ENCODE peak calls at places on chromosome 17, in five cellular contexts. B is HCT116, Y is neural progenitor cell, I is GM23338, X is MM.1S. D is an unnamed sample.

GRCh38 chr17:81374890-81375289 is 20.4 kb upstream of the BAHCC1 start:
- DNase-seq in B (no peak), Y (no peak), I (no peak), X (no peak), D (no peak)

GRCh38 chr17:8630227-8630801 is at the start of gene MYH10:
- DNase-seq in B (no peak), Y (no peak), I (no peak), X (peak), D (peak)

GRCh38 chr17:78947235-78948153 is 22.3 kb upstream of the TIMP2 start:
- DNase-seq in B (no peak), Y (no peak), I (no peak), X (no peak), D (no peak)

GRCh38 chr17:18257747-18258355 is 687 bp downstream of the FLII start:
- DNase-seq in B (no peak), Y (peak), I (peak), X (peak), D (peak)

GRCh38 chr17:82400830-82401229 is 17.3 kb upstream of the HEXD start:
- DNase-seq in B (no peak), Y (no peak), I (no peak), X (peak), D (peak)

GRCh38 chr17:65231662-65232335 is 94.6 kb downstream of the RGS9 start:
- DNase-seq in B (peak), Y (peak), I (peak), X (peak), D (peak)

GRCh38 chr17:76384987-76385891 is 830 bp downstream of the SPHK1 start:
- DNase-seq in B (no peak), Y (peak), I (peak), X (no peak), D (no peak)

GRCh38 chr17:71528210-71528609 is 592.6 kb upstream of the SOX9 start:
- DNase-seq in B (no peak), Y (no peak), I (no peak), X (no peak), D (no peak)

GRCh38 chr17:76382305-76382802 is 2.1 kb upstream of the SPHK1 start:
- DNase-seq in B (no peak), Y (peak), I (peak), X (no peak), D (no peak)

GRCh38 chr17:51657224-51657623 is 396.9 kb downstream of the UTP18 start:
- DNase-seq in B (no peak), Y (no peak), I (no peak), X (peak), D (no peak)

GRCh38 chr17:37720989-37721388 is 23.9 kb downstream of the HNF1B start:
- DNase-seq in B (no peak), Y (no peak), I (no peak), X (no peak), D (no peak)

GRCh38 chr17:1002771-1003555 is 6.0 kb downstream of the TIMM22 start:
- DNase-seq in B (no peak), Y (no peak), I (no peak), X (no peak), D (no peak)

GRCh38 chr17:1039119-1039507 is 42.2 kb downstream of the TIMM22 start:
- DNase-seq in B (no peak), Y (no peak), I (no peak), X (no peak), D (no peak)

GRCh38 chr17:31392856-31393748 is 1.6 kb downstream of the RAB11FIP4 start:
- DNase-seq in B (no peak), Y (no peak), I (peak), X (no peak), D (no peak)

GRCh38 chr17:1627987-1628855 is at the start of gene SLC43A2:
- DNase-seq in B (peak), Y (peak), I (peak), X (peak), D (peak)

GRCh38 chr17:15516150-15516549 is 47.1 kb downstream of the TVP23C start:
- DNase-seq in B (no peak), Y (no peak), I (no peak), X (no peak), D (no peak)

GRCh38 chr17:850828-851759 is 68.9 kb downstream of the MRM3 start:
- DNase-seq in B (no peak), Y (peak), I (no peak), X (no peak), D (no peak)

GRCh38 chr17:65987988-65988387 is 203.9 kb downstream of the CEP112 start:
- DNase-seq in B (peak), Y (peak), I (peak), X (peak), D (peak)

GRCh38 chr17:81567191-81567590 is 15.0 kb upstream of the FAAP100 start:
- DNase-seq in B (no peak), Y (no peak), I (no peak), X (no peak), D (no peak)

GRCh38 chr17:37068266-37068665 is 119.5 kb downstream of the AATF start:
- DNase-seq in B (no peak), Y (no peak), I (no peak), X (no peak), D (no peak)

GRCh38 chr17:48127371-48128051 is 19.9 kb downstream of the SNX11 start:
- DNase-seq in B (peak), Y (no peak), I (no peak), X (no peak), D (no peak)

GRCh38 chr17:17214646-17215436 is 8.7 kb upstream of the PLD6 start:
- DNase-seq in B (no peak), Y (no peak), I (no peak), X (no peak), D (no peak)

GRCh38 chr17:4675791-4676190 is 28.1 kb downstream of the PELP1 start:
- DNase-seq in B (no peak), Y (no peak), I (no peak), X (no peak), D (no peak)

GRCh38 chr17:48121921-48122650 is 14.5 kb downstream of the SNX11 start:
- DNase-seq in B (no peak), Y (peak), I (no peak), X (no peak), D (no peak)

GRCh38 chr17:973053-973452 is 6.5 kb downstream of the NXN start:
- DNase-seq in B (peak), Y (no peak), I (peak), X (no peak), D (no peak)

GRCh38 chr17:63949576-63950250 is 17.6 kb upstream of the CD79B start:
- DNase-seq in B (no peak), Y (no peak), I (no peak), X (no peak), D (no peak)

GRCh38 chr17:812638-813204 is 30.6 kb downstream of the MRM3 start:
- DNase-seq in B (no peak), Y (no peak), I (no peak), X (no peak), D (no peak)

GRCh38 chr17:32701860-32702259 is 175.1 kb downstream of the MYO1D start:
- DNase-seq in B (no peak), Y (no peak), I (no peak), X (no peak), D (no peak)

GRCh38 chr17:77317091-77317519 is 176.3 kb downstream of the SEC14L1 start:
- DNase-seq in B (no peak), Y (no peak), I (no peak), X (no peak), D (no peak)

GRCh38 chr17:51445934-51446333 is 185.6 kb downstream of the UTP18 start:
- DNase-seq in B (no peak), Y (no peak), I (no peak), X (no peak), D (no peak)

GRCh38 chr17:13256545-13256944 is 238.7 kb upstream of the ELAC2 start:
- DNase-seq in B (no peak), Y (no peak), I (peak), X (no peak), D (no peak)

GRCh38 chr17:15290605-15291004 is 25.5 kb upstream of the PMP22 start:
- DNase-seq in B (no peak), Y (no peak), I (no peak), X (no peak), D (no peak)

GRCh38 chr17:35596530-35597233 is 9.6 kb downstream of the AP2B1 start:
- DNase-seq in B (no peak), Y (peak), I (peak), X (no peak), D (no peak)

GRCh38 chr17:1644493-1645206 is 882 bp downstream of the SCARF1 start:
- DNase-seq in B (no peak), Y (no peak), I (no peak), X (no peak), D (no peak)

GRCh38 chr17:35183332-35183731 is 10.9 kb downstream of the SLC35G3 start:
- DNase-seq in B (no peak), Y (no peak), I (no peak), X (no peak), D (no peak)

GRCh38 chr17:63435681-63436522 is 10.2 kb downstream of the CYB561 start:
- DNase-seq in B (no peak), Y (no peak), I (peak), X (no peak), D (peak)

GRCh38 chr17:41799366-41799765 is 12.4 kb downstream of the P3H4 start:
- DNase-seq in B (no peak), Y (no peak), I (no peak), X (no peak), D (no peak)

GRCh38 chr17:41797377-41797776 is 10.9 kb upstream of the JUP start:
- DNase-seq in B (no peak), Y (no peak), I (peak), X (no peak), D (no peak)

GRCh38 chr17:41794603-41794975 is 8.1 kb upstream of the JUP start:
- DNase-seq in B (no peak), Y (no peak), I (no peak), X (no peak), D (no peak)

GRCh38 chr17:41793749-41794602 is 7.5 kb upstream of the JUP start:
- DNase-seq in B (no peak), Y (peak), I (peak), X (no peak), D (no peak)

DNA sequence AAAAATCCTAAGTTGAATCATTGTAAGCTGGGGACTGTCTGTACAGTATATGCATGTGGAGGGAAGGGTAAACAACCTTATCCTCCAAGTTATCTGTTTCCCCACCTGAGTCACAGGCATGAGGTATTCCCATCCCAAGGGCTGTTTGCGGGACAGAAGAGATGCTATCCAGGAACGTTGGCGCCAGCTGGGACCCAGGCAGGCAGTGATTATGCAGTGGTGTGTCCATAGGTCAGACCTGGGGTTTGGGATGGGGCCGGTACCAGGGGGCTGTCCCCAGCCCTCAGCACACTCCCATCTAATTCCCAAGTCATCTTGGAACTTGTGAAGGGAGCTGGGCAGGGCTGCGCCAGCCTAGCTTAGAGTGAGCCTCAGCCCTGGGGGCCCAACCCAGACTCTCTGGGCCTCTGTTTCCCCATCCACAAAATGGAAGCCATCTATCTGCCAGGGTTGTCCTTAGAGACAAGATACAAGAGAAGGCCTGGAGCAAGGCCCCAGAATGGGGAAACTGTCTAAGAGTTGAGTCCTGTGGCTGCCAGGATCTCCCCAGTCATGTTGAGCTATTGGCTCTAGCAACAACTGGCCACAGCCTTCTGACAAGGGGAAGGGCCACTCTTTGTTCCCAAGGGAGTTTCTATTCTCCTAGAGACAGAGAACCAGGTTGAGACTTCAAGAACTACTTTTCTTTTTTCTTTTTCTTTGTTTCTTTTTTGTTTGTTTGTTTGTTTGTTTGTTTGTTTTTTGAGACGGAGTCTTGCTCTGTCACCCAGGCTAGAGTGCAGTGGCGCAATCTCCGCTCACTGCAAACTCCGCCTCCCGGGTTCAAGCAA is 9.8 kb upstream of the JUP start:
- DNase-seq in B (no peak), Y (no peak), I (no peak), X (no peak), D (no peak)
- TF ChIP-seq CTCF in B (no peak), Y (no peak), I (no peak), X (no peak), D (no peak)

GRCh38 chr17:67139784-67140665 is 95.7 kb downstream of the CACNG1 start:
- DNase-seq in B (no peak), Y (peak), I (peak), X (no peak), D (no peak)

GRCh38 chr17:67137026-67137370 is 92.6 kb downstream of the CACNG1 start:
- DNase-seq in B (no peak), Y (no peak), I (no peak), X (no peak), D (no peak)

GRCh38 chr17:67139289-67139688 is 94.9 kb downstream of the CACNG1 start:
- DNase-seq in B (no peak), Y (no peak), I (no peak), X (no peak), D (no peak)

GRCh38 chr17:67137860-67138259 is 93.5 kb downstream of the CACNG1 start:
- DNase-seq in B (no peak), Y (no peak), I (no peak), X (no peak), D (no peak)

DNA sequence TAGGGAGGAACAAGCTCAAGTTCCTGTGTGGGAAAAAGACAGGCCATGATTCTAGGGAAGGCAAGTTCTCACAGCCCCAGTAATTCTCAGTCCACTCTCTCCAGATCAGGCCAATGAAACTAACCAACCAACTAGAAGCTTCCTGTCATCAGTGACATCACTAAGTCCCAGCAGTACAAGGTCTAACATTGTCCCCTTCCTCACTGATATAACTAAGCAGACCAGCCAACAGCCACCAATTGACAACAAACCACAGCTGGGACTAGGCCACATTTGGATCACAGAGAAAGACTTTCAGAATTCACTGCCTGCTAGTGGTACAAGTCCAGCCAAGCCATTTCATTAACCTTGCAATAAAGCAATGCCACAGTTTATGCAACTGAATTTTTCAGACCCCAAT is 94.0 kb downstream of the CACNG1 start:
- DNase-seq in B (no peak), Y (no peak), I (no peak), X (no peak), D (no peak)
- H2AFZ ChIP-seq in B (no peak), Y (no peak), I (no peak), X (no peak), D (no peak)

DNA sequence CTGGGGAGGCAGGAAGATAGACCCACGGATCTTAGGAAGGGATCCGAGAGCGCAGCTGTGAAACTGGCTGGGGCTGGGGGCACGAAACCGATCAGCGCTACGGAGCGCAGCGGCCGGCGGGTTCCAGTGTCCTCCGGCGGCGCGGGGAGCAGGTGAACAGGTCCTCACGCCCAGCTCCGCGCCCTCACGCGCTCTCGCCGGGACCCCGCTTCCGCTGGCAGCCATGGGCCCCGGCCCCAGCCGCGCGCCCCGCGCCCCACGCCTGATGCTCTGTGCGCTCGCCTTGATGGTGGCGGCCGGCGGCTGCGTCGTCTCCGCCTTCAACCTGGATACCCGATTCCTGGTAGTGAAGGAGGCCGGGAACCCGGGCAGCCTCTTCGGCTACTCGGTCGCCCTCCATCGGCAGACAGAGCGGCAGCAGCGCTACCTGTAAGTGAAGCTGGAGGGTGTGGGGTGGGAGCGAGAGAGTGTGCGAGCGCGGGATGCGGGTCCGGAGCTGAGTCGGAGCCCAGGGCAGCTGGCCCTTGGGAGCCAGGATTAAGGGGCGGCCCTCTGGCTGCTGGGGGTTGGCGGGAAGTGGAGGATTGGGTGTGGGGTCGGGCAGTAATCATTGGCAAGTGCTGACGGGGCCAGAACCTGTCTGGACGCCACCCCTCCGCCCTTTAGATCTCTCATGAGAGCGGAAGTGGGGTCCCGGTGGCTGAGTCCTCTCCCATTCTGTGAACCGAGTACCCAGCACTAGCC is 479 bp downstream of the ITGA3 start:
- DNase-seq in B (no peak), Y (peak), I (peak), X (peak), D (peak)
- TF ChIP-seq CTCF in B (peak), Y (peak), I (no peak), X (peak), D (peak)

GRCh38 chr17:62194401-62194800 is 129.3 kb upstream of the MED13 start:
- DNase-seq in B (no peak), Y (no peak), I (no peak), X (no peak), D (no peak)
- H2AFZ ChIP-seq in B (no peak), Y (no peak), I (no peak), X (no peak), D (no peak)

GRCh38 chr17:73955616-73956015 is 247.9 kb upstream of the RPL38 start:
- DNase-seq in B (no peak), Y (no peak), I (no peak), X (no peak), D (no peak)

GRCh38 chr17:73957564-73957963 is 245.9 kb upstream of the RPL38 start:
- DNase-seq in B (no peak), Y (no peak), I (no peak), X (no peak), D (no peak)

GRCh38 chr17:73958453-73958852 is 245.0 kb upstream of the RPL38 start:
- DNase-seq in B (no peak), Y (no peak), I (no peak), X (no peak), D (no peak)

GRCh38 chr17:73956169-73956568 is 247.3 kb upstream of the RPL38 start:
- DNase-seq in B (no peak), Y (no peak), I (no peak), X (no peak), D (no peak)

DNA sequence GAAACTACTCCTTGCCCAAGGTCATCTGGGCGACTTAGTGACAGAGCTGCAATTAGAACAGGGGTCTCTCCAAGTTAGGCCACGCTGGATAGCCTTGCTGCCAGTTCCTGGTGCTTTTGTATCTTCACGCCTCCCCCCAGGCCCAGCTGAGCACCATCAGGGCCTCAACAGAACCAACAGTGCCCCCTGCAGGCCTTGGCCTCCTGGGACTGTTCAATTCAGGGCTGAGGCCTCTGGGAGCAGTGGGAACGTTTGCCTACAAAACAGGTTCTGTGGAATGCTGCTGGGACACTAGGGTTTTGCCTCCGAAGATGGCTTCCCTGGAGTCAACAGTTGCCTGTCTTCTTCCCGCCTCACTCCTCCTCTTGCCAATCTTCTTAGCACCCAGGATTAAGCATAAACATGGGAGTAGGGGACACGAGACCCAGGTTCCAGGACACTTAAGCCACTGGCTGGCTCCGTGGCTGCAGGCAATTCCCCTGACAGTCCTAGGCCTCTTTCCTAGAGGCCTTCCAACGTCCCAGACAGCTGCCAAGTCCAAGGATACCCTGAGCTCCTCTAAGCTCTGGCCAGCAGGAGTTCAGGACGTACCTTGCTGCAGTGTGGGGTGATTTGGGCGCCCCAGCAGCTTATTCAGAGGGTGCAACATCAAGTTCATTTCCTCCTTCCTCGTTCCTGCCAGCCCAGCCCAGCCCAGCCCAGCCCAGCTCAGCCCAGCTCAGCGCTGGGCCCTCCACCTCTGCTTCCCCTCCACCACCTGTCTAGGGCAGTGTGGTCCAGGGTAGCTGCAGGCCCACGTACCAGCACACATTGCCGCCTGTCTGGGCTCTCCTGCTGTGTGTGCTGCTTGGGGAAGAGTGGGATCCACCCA is 246.6 kb upstream of the RPL38 start:
- DNase-seq in B (peak), Y (peak), I (peak), X (peak), D (peak)
- TF ChIP-seq CTCF in B (peak), Y (peak), I (peak), X (peak), D (peak)

D was measured in OCI-LY7.